ENCODE peak calls at places on chromosome 15, in seven cellular contexts. E is NB4, Q is nephron progenitor cell, Z is lower leg skin, M is activated B cell treated with CpG ODN at 0.5 μM for 24 hours, G is A549, W is fibroblast of the aortic adventitia. S is an unnamed sample.

GRCh38 chr15:74228723-74229081 is 7.4 kb upstream of the CCDC33 start:
- DNase-seq in E (no peak), Z (no peak), W (no peak), Q (peak), G (no peak), M (no peak), S (no peak)

GRCh38 chr15:49045691-49046112 is 544 bp downstream of the SECISBP2L start:
- DNase-seq in Z (no peak), G (peak), E (peak), W (peak), M (no peak), Q (no peak), S (no peak)

GRCh38 chr15:62994975-62995730 is 47.4 kb upstream of the TPM1 start:
- DNase-seq in W (no peak), Q (no peak), G (peak), Z (no peak), E (no peak), M (no peak), S (no peak)

GRCh38 chr15:94582368-94582767 is 351.0 kb downstream of the MCTP2 start:
- DNase-seq in W (no peak), E (peak), M (no peak), Z (no peak), Q (peak), G (no peak), S (peak)

GRCh38 chr15:96699871-96700401 is 369.4 kb downstream of the NR2F2 start:
- DNase-seq in M (no peak), W (no peak), Z (no peak), G (no peak), Q (no peak), E (no peak), S (no peak)

GRCh38 chr15:74320358-74321247 is 46.8 kb downstream of the CYP11A1 start:
- DNase-seq in Q (peak), M (no peak), E (peak), Z (peak), W (peak), G (peak), S (peak)

GRCh38 chr15:35305031-35305555 is 220.0 kb upstream of the NANOGP8 start:
- DNase-seq in M (no peak), Z (no peak), G (no peak), E (no peak), Q (no peak), W (no peak), S (no peak)

GRCh38 chr15:88897456-88898194 is 2.3 kb upstream of the HAPLN3 start:
- DNase-seq in W (peak), M (no peak), Z (peak), G (peak), E (peak), Q (peak), S (peak)

GRCh38 chr15:37095197-37095992 is 5.0 kb downstream of the MEIS2 start:
- DNase-seq in W (no peak), M (no peak), Q (peak), G (no peak), E (no peak), Z (peak), S (peak)

GRCh38 chr15:100931143-100931890 is 12.2 kb downstream of the LRRK1 start:
- DNase-seq in Q (no peak), G (no peak), W (no peak), M (no peak), Z (peak), E (no peak), S (no peak)

GRCh38 chr15:55522741-55523450 is 14.9 kb upstream of the DNAAF4 start:
- DNase-seq in Q (no peak), G (no peak), W (no peak), E (no peak), Z (no peak), M (no peak), S (no peak)

GRCh38 chr15:47674576-47675232 is 42.6 kb upstream of the SEMA6D start:
- DNase-seq in W (no peak), Z (no peak), M (no peak), G (no peak), Q (no peak), E (no peak), S (no peak)

GRCh38 chr15:88344786-88345185 is 88.2 kb upstream of the NTRK3 start:
- DNase-seq in E (no peak), M (no peak), Z (no peak), W (no peak), G (no peak), Q (no peak), S (no peak)

GRCh38 chr15:72113347-72114031 is 4.5 kb downstream of the MYO9A start:
- DNase-seq in E (no peak), G (no peak), W (no peak), Q (no peak), M (no peak), Z (no peak), S (no peak)

GRCh38 chr15:70956196-70956595 is 63.6 kb downstream of the LRRC49 start:
- DNase-seq in Q (no peak), E (no peak), M (no peak), Z (no peak), G (no peak), W (peak), S (no peak)

GRCh38 chr15:70486451-70487379 is 276.6 kb downstream of the UACA start:
- DNase-seq in W (peak), Q (no peak), Z (no peak), M (peak), G (no peak), E (peak), S (no peak)

GRCh38 chr15:80568298-80568697 is 126.8 kb upstream of the ABHD17C start:
- DNase-seq in W (peak), G (no peak), E (no peak), Q (no peak), Z (peak), M (no peak), S (no peak)

GRCh38 chr15:83210619-83211018 is 3.0 kb upstream of the HDGFL3 start:
- DNase-seq in Q (no peak), E (no peak), G (no peak), W (peak), M (no peak), Z (no peak), S (no peak)

GRCh38 chr15:52137432-52138357 is 25.1 kb upstream of the BCL2L10 start:
- DNase-seq in W (no peak), Q (no peak), Z (peak), G (no peak), M (no peak), E (peak), S (no peak)

GRCh38 chr15:33140326-33140725 is 54.2 kb downstream of the FMN1 start:
- DNase-seq in Z (no peak), E (no peak), M (no peak), W (no peak), Q (no peak), G (no peak), S (no peak)

GRCh38 chr15:40942337-40942854 is 10.9 kb upstream of the CHAC1 start:
- DNase-seq in W (peak), Q (no peak), M (no peak), Z (no peak), G (no peak), E (peak), S (no peak)

GRCh38 chr15:83092309-83092976 is 15.0 kb upstream of the TM6SF1 start:
- DNase-seq in M (no peak), G (no peak), Z (no peak), E (peak), Q (no peak), W (peak), S (peak)

GRCh38 chr15:98315951-98316350 is 332.4 kb upstream of the IGF1R start:
- DNase-seq in E (no peak), Z (no peak), Q (no peak), G (no peak), W (no peak), M (no peak), S (no peak)

GRCh38 chr15:40054746-40055575 is 16.0 kb upstream of the SRP14 start:
- DNase-seq in W (peak), Q (peak), E (peak), M (peak), G (no peak), Z (peak), S (no peak)

GRCh38 chr15:26372712-26373111 is 400.2 kb downstream of the GABRB3 start:
- DNase-seq in Q (no peak), E (no peak), W (no peak), G (no peak), M (no peak), Z (no peak), S (no peak)

GRCh38 chr15:35740761-35741160 is 194.8 kb upstream of the DPH6 start:
- DNase-seq in M (no peak), G (no peak), W (peak), Z (no peak), Q (no peak), E (no peak), S (no peak)

GRCh38 chr15:39873978-39874377 is 46.1 kb downstream of the GPR176 start:
- DNase-seq in M (no peak), W (no peak), G (no peak), E (no peak), Q (no peak), Z (no peak), S (no peak)

GRCh38 chr15:34359416-34359815 is 7.6 kb downstream of the LPCAT4 start:
- DNase-seq in W (no peak), E (no peak), G (no peak), Q (no peak), Z (no peak), M (no peak), S (no peak)

GRCh38 chr15:80533934-80534333 is 129.8 kb downstream of the ARNT2 start:
- DNase-seq in M (no peak), Q (no peak), Z (no peak), G (no peak), E (no peak), W (no peak), S (no peak)

GRCh38 chr15:35963316-35963715 is 417.4 kb upstream of the DPH6 start:
- DNase-seq in Q (no peak), Z (no peak), M (no peak), E (peak), G (no peak), W (peak), S (no peak)

GRCh38 chr15:79570004-79570403 is 137.9 kb downstream of the MINAR1 start:
- DNase-seq in Z (no peak), M (no peak), E (no peak), G (no peak), W (no peak), Q (no peak), S (no peak)

GRCh38 chr15:83558146-83558545 is 95.8 kb upstream of the ADAMTSL3 start:
- DNase-seq in E (no peak), M (no peak), Z (no peak), Q (no peak), G (no peak), W (no peak), S (no peak)

GRCh38 chr15:78993257-78993930 is 48.5 kb upstream of the CTSH start:
- DNase-seq in E (no peak), Q (no peak), G (no peak), M (no peak), W (no peak), Z (no peak), S (no peak)

GRCh38 chr15:28918141-28918983 is 32.6 kb downstream of the APBA2 start:
- DNase-seq in Q (peak), W (peak), Z (no peak), M (no peak), E (no peak), G (peak), S (no peak)

GRCh38 chr15:84992157-84992940 is 10.7 kb downstream of the PDE8A start:
- DNase-seq in W (peak), Q (no peak), E (peak), M (no peak), Z (no peak), G (peak), S (no peak)

GRCh38 chr15:79004336-79004735 is 59.5 kb upstream of the CTSH start:
- DNase-seq in G (no peak), E (peak), Z (no peak), Q (no peak), W (peak), M (peak), S (no peak)

GRCh38 chr15:91270747-91271146 is 170.7 kb downstream of the SV2B start:
- DNase-seq in E (no peak), Q (no peak), G (no peak), M (no peak), Z (no peak), W (no peak), S (no peak)

GRCh38 chr15:91264651-91265351 is 164.7 kb downstream of the SV2B start:
- DNase-seq in M (no peak), G (no peak), E (peak), W (no peak), Z (no peak), Q (no peak), S (no peak)

GRCh38 chr15:91265431-91265940 is 165.4 kb downstream of the SV2B start:
- DNase-seq in G (no peak), M (no peak), Q (no peak), W (no peak), E (peak), Z (no peak), S (no peak)

GRCh38 chr15:91271565-91272153 is 171.6 kb downstream of the SV2B start:
- DNase-seq in Q (peak), Z (no peak), W (peak), M (no peak), E (peak), G (peak), S (peak)

GRCh38 chr15:91268510-91268909 is 168.5 kb downstream of the SV2B start:
- DNase-seq in Z (no peak), G (peak), E (peak), W (no peak), M (no peak), Q (no peak), S (no peak)
- TF ChIP-seq CTCF in Z (no peak), G (peak), E (peak), W (peak), M (no peak), Q (peak), S (no peak)

GRCh38 chr15:67240235-67241131 is 14.0 kb downstream of the AAGAB start:
- DNase-seq in G (peak), M (no peak), Q (no peak), E (peak), W (no peak), Z (no peak), S (no peak)
- TF ChIP-seq CTCF in G (peak), M (no peak), Q (no peak), E (no peak), W (no peak), Z (no peak), S (no peak)

GRCh38 chr15:43346305-43346704 is 15.9 kb upstream of the LCMT2 start:
- DNase-seq in M (no peak), E (peak), Q (no peak), G (no peak), W (no peak), Z (no peak), S (no peak)
- TF ChIP-seq CTCF in M (no peak), E (peak), Q (no peak), G (no peak), W (no peak), Z (no peak), S (no peak)

DNA sequence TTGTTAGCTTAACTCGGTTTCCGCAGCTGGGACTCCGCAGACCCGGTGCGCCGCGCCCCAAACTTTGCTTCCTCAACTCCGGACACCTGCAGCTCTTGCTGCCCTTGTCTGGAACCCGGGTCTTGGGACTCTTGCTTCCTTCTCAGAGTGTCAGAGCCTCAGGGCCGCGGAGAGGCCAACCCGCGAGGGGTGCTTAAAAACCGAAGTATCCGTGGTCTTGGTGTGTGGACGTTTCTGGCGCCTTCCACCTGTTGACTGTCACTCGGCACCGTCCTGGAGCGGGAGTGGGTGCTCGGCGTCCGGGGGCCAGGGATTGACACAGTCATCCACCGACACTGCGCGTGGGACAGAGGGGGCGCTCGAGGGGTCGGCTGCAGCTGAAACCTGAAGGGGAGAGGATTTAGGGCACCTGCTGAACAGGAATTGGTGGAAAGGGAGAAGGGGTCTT is 386 bp downstream of the SQOR start:
- DNase-seq in M (peak), G (peak), E (peak), W (peak), Q (peak), Z (peak), S (peak)
- TF ChIP-seq CTCF in M (no peak), G (peak), E (peak), W (peak), Q (peak), Z (no peak), S (peak)

GRCh38 chr15:64149424-64150235 is 1.9 kb upstream of the SNX22 start:
- DNase-seq in M (no peak), Q (no peak), G (no peak), E (peak), W (no peak), Z (peak), S (no peak)
- TF ChIP-seq CTCF in M (no peak), Q (no peak), G (peak), E (peak), W (peak), Z (no peak), S (no peak)

GRCh38 chr15:53851110-53851833 is 91.8 kb upstream of the WDR72 start:
- DNase-seq in M (no peak), W (no peak), G (no peak), Q (no peak), E (no peak), Z (no peak), S (no peak)
- TF ChIP-seq CTCF in M (no peak), W (no peak), G (no peak), Q (no peak), E (no peak), Z (no peak), S (no peak)

S was measured in uterus.